ENCODE peak calls at places on chromosomes 3 and 15, in eight cellular contexts. J, W, H, R, U, Y, E and F are unnamed samples.

GRCh38 chr15:91655891-91656290 is 197.6 kb upstream of the SLCO3A1 start:
- DNase-seq in J (no peak), W (no peak), H (no peak), R (no peak), U (no peak), Y (no peak), E (no peak), F (no peak)

GRCh38 chr3:13263770-13264467 is 156.2 kb downstream of the NUP210 start:
- DNase-seq in J (no peak), W (peak; percentile 73), H (no peak), R (no peak), U (no peak), Y (no peak), E (no peak), F (no peak)

GRCh38 chr3:128649264-128649663 is 1.4 kb downstream of the RPN1 start:
- DNase-seq in J (no peak), W (no peak), H (no peak), R (no peak), U (no peak), Y (no peak), E (no peak), F (peak; percentile 41)

GRCh38 chr15:52652984-52653383 is 26.2 kb downstream of the ATOSA start:
- DNase-seq in J (no peak), W (no peak), H (peak; percentile 29), R (no peak), U (no peak), Y (no peak), E (peak; percentile 77), F (peak; percentile 54)

GRCh38 chr3:181955566-181955965 is 243.8 kb downstream of the SOX2 start:
- DNase-seq in J (no peak), W (no peak), H (no peak), R (no peak), U (no peak), Y (no peak), E (no peak), F (no peak)

GRCh38 chr3:66473181-66473580 is 27.6 kb downstream of the LRIG1 start:
- DNase-seq in J (no peak), W (no peak), H (no peak), R (no peak), U (no peak), Y (no peak), E (peak; percentile 21), F (no peak)

GRCh38 chr15:85838655-85839054 is 43.9 kb upstream of the KLHL25 start:
- DNase-seq in J (no peak), W (no peak), H (no peak), R (no peak), U (no peak), Y (no peak), E (no peak), F (peak; percentile 26)

GRCh38 chr3:126911162-126912026 is 71.5 kb upstream of the PLXNA1 start:
- DNase-seq in J (peak; percentile 92), W (peak; percentile 76), H (peak; percentile 83), R (no peak), U (peak; percentile 78), Y (peak; percentile 62), E (peak; percentile 98), F (peak; percentile 86)

GRCh38 chr15:74468341-74469032 is 7.5 kb upstream of the UBL7 start:
- DNase-seq in J (no peak), W (no peak), H (no peak), R (no peak), U (no peak), Y (no peak), E (no peak), F (no peak)

GRCh38 chr3:125137432-125138033 is 75.0 kb downstream of the SLC12A8 start:
- DNase-seq in J (peak; percentile 38), W (peak; percentile 81), H (no peak), R (no peak), U (no peak), Y (no peak), E (peak; percentile 88), F (no peak)

GRCh38 chr15:90362936-90363212 is 10.8 kb downstream of the ZNF774 start:
- DNase-seq in J (peak; percentile 44), W (no peak), H (peak; percentile 53), R (no peak), U (no peak), Y (no peak), E (peak; percentile 81), F (no peak)

GRCh38 chr3:187504435-187504834 is 136.2 kb downstream of the RTP4 start:
- DNase-seq in J (no peak), W (no peak), H (no peak), R (no peak), U (no peak), Y (no peak), E (peak; percentile 31), F (no peak)

GRCh38 chr3:131795382-131796085 is 239.3 kb downstream of the CPNE4 start:
- DNase-seq in J (no peak), W (no peak), H (no peak), R (no peak), U (no peak), Y (no peak), E (peak; percentile 4), F (no peak)

GRCh38 chr3:139506792-139507191 is 30.5 kb upstream of the RBP2 start:
- DNase-seq in J (no peak), W (no peak), H (no peak), R (no peak), U (no peak), Y (no peak), E (no peak), F (peak; percentile 30)

GRCh38 chr3:132641837-132642538 is 17.6 kb downstream of the ACAD11 start:
- DNase-seq in J (no peak), W (no peak), H (peak; percentile 42), R (no peak), U (peak; percentile 67), Y (no peak), E (peak; percentile 60), F (peak; percentile 80)

GRCh38 chr3:131216801-131217200 is 164.8 kb upstream of the NUDT16 start:
- DNase-seq in J (peak; percentile 81), W (no peak), H (peak; percentile 14), R (no peak), U (no peak), Y (no peak), E (peak; percentile 88), F (no peak)

GRCh38 chr3:123090700-123091585 is 24.1 kb downstream of the PDIA5 start:
- DNase-seq in J (no peak), W (no peak), H (no peak), R (peak; percentile 54), U (no peak), Y (no peak), E (no peak), F (no peak)